ENCODE peak calls at places on chromosomes 6 and 20, in five cellular contexts. T, Y, Z, F and G are unnamed samples.

GRCh38 chr6:81049425-81050042 is 702.9 kb downstream of the TENT5A start:
- DNase-seq in Y (no peak), Z (no peak), F (no peak), T (no peak), G (no peak)

GRCh38 chr6:91437295-91437694 is 850.4 kb upstream of the MAP3K7 start:
- DNase-seq in Z (no peak), T (no peak), Y (no peak), F (no peak), G (no peak)

GRCh38 chr20:15491564-15491963 is 1081.7 kb downstream of the KIF16B start:
- DNase-seq in F (no peak), Y (no peak), Z (no peak), T (no peak), G (no peak)

GRCh38 chr6:15510536-15511247 is 152.1 kb downstream of the DTNBP1 start:
- DNase-seq in Y (no peak), T (no peak), Z (no peak), F (no peak), G (no peak)

GRCh38 chr6:101129851-101130250 is 248.7 kb upstream of the ASCC3 start:
- DNase-seq in Z (no peak), Y (no peak), T (no peak), F (no peak), G (no peak)

GRCh38 chr20:41956316-41957050 is 338.3 kb upstream of the CHD6 start:
- DNase-seq in T (no peak), Z (no peak), Y (no peak), F (no peak), G (no peak)

GRCh38 chr6:113328886-113329381 is 528.2 kb upstream of the MARCKS start:
- DNase-seq in Y (no peak), F (no peak), Z (no peak), T (no peak), G (no peak)

GRCh38 chr6:156065838-156066237 is 610.2 kb upstream of the NOX3 start:
- DNase-seq in T (no peak), Y (no peak), Z (no peak), F (no peak), G (no peak)

GRCh38 chr6:148577687-148578488 is 168.9 kb upstream of the UST start:
- DNase-seq in T (peak), F (peak), Y (peak), Z (peak), G (peak)

GRCh38 chr6:126076992-126077664 is 90.8 kb downstream of the TRMT11 start:
- DNase-seq in Z (no peak), T (no peak), F (no peak), Y (no peak), G (no peak)

GRCh38 chr6:165092881-165093595 is 216.4 kb downstream of the C6orf118 start:
- DNase-seq in Y (no peak), Z (no peak), F (no peak), T (no peak), G (no peak)

GRCh38 chr6:20906938-20907337 is 372.7 kb downstream of the CDKAL1 start:
- DNase-seq in Z (no peak), T (no peak), F (no peak), Y (no peak), G (no peak)

GRCh38 chr6:76876922-76877553 is 586.3 kb downstream of the HTR1B start:
- DNase-seq in T (peak), Z (no peak), Y (no peak), F (peak), G (no peak)

GRCh38 chr20:21490105-21490504 is 23.8 kb downstream of the NKX2-2 start:
- DNase-seq in Y (no peak), Z (no peak), T (no peak), F (no peak), G (no peak)

GRCh38 chr20:7924692-7925091 is 15.6 kb downstream of the HAO1 start:
- DNase-seq in Y (no peak), F (no peak), T (no peak), Z (no peak), G (no peak)

GRCh38 chr6:26743157-26743821 is 83.7 kb upstream of the ZNF322 start:
- DNase-seq in F (no peak), Y (no peak), Z (no peak), T (no peak), G (no peak)

GRCh38 chr20:35710884-35711587 is 11.8 kb downstream of the ROMO1 start:
- DNase-seq in F (no peak), Z (no peak), T (no peak), Y (no peak), G (no peak)